ENCODE peak calls at places on chromosomes 11 and 22, in five cellular contexts. P is H7; V is stimulated activated CD8-positive, alpha-beta memory T cell treated with anti-CD3 and anti-CD28 coated beads, Interleukin-4, amount 100 ng/mL, for 4 hours; N is uterus; R is fibroblast of the conjunctiva. A is an unnamed sample.
A peak's percentile ranks its signal among the peaks of the same experiment; 100 is the strongest.

GRCh38 chr11:96317985-96318384 is 25.0 kb downstream of the MAML2 start:
- DNase-seq in P (no peak), R (no peak), N (no peak), V (no peak), A (no peak)

GRCh38 chr11:43518407-43519165 is 159.9 kb downstream of the TTC17 start:
- DNase-seq in P (no peak), V (no peak), N (no peak), R (no peak), A (no peak)

GRCh38 chr11:100563541-100564280 is 123.4 kb upstream of the ARHGAP42 start:
- DNase-seq in N (no peak), R (no peak), V (no peak), P (no peak), A (no peak)

GRCh38 chr22:43136255-43136654 is 6.9 kb downstream of the MCAT start:
- DNase-seq in N (no peak), P (peak; percentile 88), V (no peak), R (no peak), A (no peak)

GRCh38 chr11:125224391-125225015 is 60.0 kb downstream of the PKNOX2 start:
- DNase-seq in R (peak; percentile 34), V (no peak), N (peak; percentile 50), P (peak; percentile 75), A (peak; percentile 80)

GRCh38 chr11:121595717-121596156 is 143.0 kb upstream of the SORL1-AS1 start:
- DNase-seq in V (no peak), N (no peak), R (peak; percentile 97), P (no peak), A (no peak)

GRCh38 chr11:123611698-123612097 is 42.7 kb downstream of the SCN3B start:
- DNase-seq in N (no peak), P (no peak), R (no peak), V (no peak), A (no peak)

GRCh38 chr11:20089796-20090653 is 70.2 kb downstream of the DBX1 start:
- DNase-seq in N (no peak), P (no peak), R (no peak), V (no peak), A (no peak)

GRCh38 chr22:37089451-37089850 is 20.1 kb downstream of the TMPRSS6 start:
- DNase-seq in P (no peak), R (no peak), N (no peak), V (no peak), A (no peak)

GRCh38 chr22:49736538-49736937 is 91.1 kb downstream of the BRD1 start:
- DNase-seq in R (no peak), V (no peak), N (no peak), P (peak; percentile 27), A (peak; percentile 61)

GRCh38 chr11:46180741-46181140 is 59.5 kb upstream of the PHF21A start:
- DNase-seq in P (no peak), N (no peak), R (no peak), V (no peak), A (no peak)

GRCh38 chr22:38981005-38981658 is 1.0 kb upstream of the APOBEC3B start:
- DNase-seq in V (no peak), R (peak; percentile 17), P (peak; percentile 90), N (peak; percentile 60), A (no peak)

GRCh38 chr11:13358871-13359270 is 81.3 kb downstream of the BMAL1 start:
- DNase-seq in P (no peak), N (no peak), R (no peak), V (no peak), A (no peak)

GRCh38 chr22:43427296-43428004 is 15.6 kb downstream of the MPPED1 start:
- DNase-seq in R (no peak), P (peak; percentile 76), N (no peak), V (no peak), A (no peak)

GRCh38 chr22:27051407-27051806 is 394.0 kb downstream of the MIAT start:
- DNase-seq in V (no peak), N (no peak), P (no peak), R (no peak), A (no peak)

GRCh38 chr11:65571940-65572339 is 398 bp upstream of the FAM89B start:
- DNase-seq in N (no peak), P (peak; percentile 92), R (no peak), V (no peak), A (no peak)

GRCh38 chr22:19109198-19110063 is 12.8 kb downstream of the DGCR2 start:
- DNase-seq in P (peak; percentile 22), R (no peak), N (no peak), V (no peak), A (peak; percentile 49)

GRCh38 chr11:116217006-116217405 is 555.8 kb downstream of the BUD13 start:
- DNase-seq in R (peak; percentile 9), P (peak; percentile 54), N (no peak), V (no peak), A (peak; percentile 80)

GRCh38 chr11:72223615-72224586 is 666 bp upstream of the INPPL1 start:
- DNase-seq in R (peak; percentile 37), N (peak; percentile 82), V (peak; percentile 27), P (peak; percentile 85), A (peak; percentile 90)

GRCh38 chr11:8342821-8343681 is 79.4 kb upstream of the LMO1 start:
- DNase-seq in N (no peak), R (no peak), P (no peak), V (no peak), A (no peak)

GRCh38 chr11:128464878-128465277 is 122.5 kb downstream of the ETS1 start:
- DNase-seq in N (no peak), V (no peak), R (no peak), P (no peak), A (no peak)

GRCh38 chr22:32558681-32559355 is 84.2 kb downstream of the FBXO7 start:
- DNase-seq in V (no peak), R (peak; percentile 92), N (peak; percentile 83), P (no peak), A (peak; percentile 96)

GRCh38 chr11:61569701-61570100 is 11.2 kb downstream of the SYT7 start:
- DNase-seq in R (no peak), V (no peak), P (peak; percentile 61), N (no peak), A (no peak)

GRCh38 chr11:116515666-116516184 is 257.1 kb downstream of the BUD13 start:
- DNase-seq in V (no peak), P (no peak), N (no peak), R (no peak), A (no peak)

GRCh38 chr22:37077802-37078448 is 26.4 kb downstream of the KCTD17 start:
- DNase-seq in R (peak; percentile 12), V (peak; percentile 76), P (peak; percentile 98), N (peak; percentile 41), A (no peak)

GRCh38 chr11:926341-926916 is 759 bp downstream of the AP2A2 start:
- DNase-seq in R (peak; percentile 34), N (peak; percentile 45), P (peak; percentile 84), V (no peak), A (no peak)

GRCh38 chr22:21018314-21018713 is 3.3 kb downstream of the P2RX6 start:
- DNase-seq in P (no peak), V (no peak), R (no peak), N (no peak), A (no peak)

GRCh38 chr11:79242616-79243015 is 198.2 kb downstream of the TENM4 start:
- DNase-seq in N (no peak), P (no peak), R (peak; percentile 16), V (no peak), A (no peak)

GRCh38 chr11:9146477-9146876 is 55.1 kb upstream of the SCUBE2 start:
- DNase-seq in P (no peak), R (no peak), N (no peak), V (no peak), A (no peak)

GRCh38 chr11:23725752-23726151 is 771.1 kb upstream of the LUZP2 start:
- DNase-seq in P (no peak), V (no peak), R (no peak), N (no peak), A (no peak)

GRCh38 chr11:60844045-60844869 is 2.3 kb downstream of the CCDC86 start:
- DNase-seq in V (no peak), P (no peak), R (no peak), N (no peak), A (no peak)

GRCh38 chr11:35583126-35583525 is 35.1 kb upstream of the FJX1 start:
- DNase-seq in V (no peak), N (no peak), P (no peak), R (peak; percentile 95), A (no peak)

GRCh38 chr11:76047231-76047630 is 159.1 kb downstream of the WNT11 start:
- DNase-seq in P (no peak), V (no peak), R (no peak), N (no peak), A (no peak)

GRCh38 chr11:111540921-111541208 is 345 bp downstream of the LAYN start:
- DNase-seq in R (no peak), V (no peak), N (no peak), P (no peak), A (no peak)

GRCh38 chr22:19965771-19966709 is 24.4 kb upstream of the TXNRD2 start:
- DNase-seq in R (no peak), N (no peak), V (no peak), P (peak; percentile 94), A (no peak)

A was measured in posterior vena cava.